ENCODE peak calls at places on chromosomes 5 and 9, in seven cellular contexts. One of them, this sample, is unnamed.
A peak's percentile ranks its signal among the peaks of the same experiment; 100 is the strongest.

GRCh38 chr5:163385276-163385675 is 52.1 kb upstream of the CCNG1 start:
- DNase-seq in midbrain: no peak
- DNase-seq in HTR-8/SVneo: no peak
- DNase-seq in globus pallidus: no peak
- DNase-seq in cardiac muscle cell: no peak
- DNase-seq in GM23338: no peak
- DNase-seq in A549: no peak
- DNase-seq in this sample: no peak

GRCh38 chr5:129963359-129963758 is 59.1 kb downstream of the CHSY3 start:
- DNase-seq in midbrain: no peak
- DNase-seq in HTR-8/SVneo: no peak
- DNase-seq in globus pallidus: no peak
- DNase-seq in cardiac muscle cell: peak; percentile 14
- DNase-seq in GM23338: no peak
- DNase-seq in A549: no peak
- DNase-seq in this sample: no peak

GRCh38 chr5:140357731-140358093 is 2.3 kb upstream of the SLC4A9 start:
- DNase-seq in midbrain: peak; percentile 92
- DNase-seq in HTR-8/SVneo: peak; percentile 90
- DNase-seq in globus pallidus: peak; percentile 94
- DNase-seq in cardiac muscle cell: peak; percentile 89
- DNase-seq in GM23338: peak; percentile 91
- DNase-seq in A549: peak; percentile 93
- DNase-seq in this sample: peak; percentile 80

GRCh38 chr5:68011801-68012200 is 203.8 kb upstream of the PIK3R1 start:
- DNase-seq in midbrain: no peak
- DNase-seq in HTR-8/SVneo: no peak
- DNase-seq in globus pallidus: no peak
- DNase-seq in cardiac muscle cell: no peak
- DNase-seq in GM23338: no peak
- DNase-seq in A549: no peak
- DNase-seq in this sample: no peak

GRCh38 chr9:35618325-35618727 is at the start of gene CD72:
- DNase-seq in midbrain: no peak
- DNase-seq in HTR-8/SVneo: no peak
- DNase-seq in globus pallidus: no peak
- DNase-seq in cardiac muscle cell: no peak
- DNase-seq in GM23338: no peak
- DNase-seq in A549: no peak
- DNase-seq in this sample: no peak

GRCh38 chr9:117191504-117192375 is 223.1 kb downstream of the ASTN2 start:
- DNase-seq in midbrain: peak; percentile 18
- DNase-seq in HTR-8/SVneo: no peak
- DNase-seq in globus pallidus: no peak
- DNase-seq in cardiac muscle cell: no peak
- DNase-seq in GM23338: no peak
- DNase-seq in A549: no peak
- DNase-seq in this sample: no peak

GRCh38 chr5:21685536-21685935 is 1167.6 kb downstream of the CDH12 start:
- DNase-seq in midbrain: no peak
- DNase-seq in HTR-8/SVneo: no peak
- DNase-seq in globus pallidus: no peak
- DNase-seq in cardiac muscle cell: no peak
- DNase-seq in GM23338: no peak
- DNase-seq in A549: no peak
- DNase-seq in this sample: no peak

GRCh38 chr5:94776167-94776566 is 157.7 kb downstream of the SLF1 start:
- DNase-seq in midbrain: no peak
- DNase-seq in HTR-8/SVneo: no peak
- DNase-seq in globus pallidus: no peak
- DNase-seq in cardiac muscle cell: no peak
- DNase-seq in GM23338: no peak
- DNase-seq in A549: no peak
- DNase-seq in this sample: no peak

GRCh38 chr9:98742325-98743280 is 33.9 kb upstream of the GABBR2 start:
- DNase-seq in midbrain: no peak
- DNase-seq in HTR-8/SVneo: no peak
- DNase-seq in globus pallidus: no peak
- DNase-seq in cardiac muscle cell: no peak
- DNase-seq in GM23338: no peak
- DNase-seq in A549: peak; percentile 13
- DNase-seq in this sample: no peak

This sample was measured in HuH-7.5.